ENCODE peak calls at places on chromosomes 6 and 20, in four cellular contexts. B is K562, O is GM12878, N is HL-60. C is an unnamed sample.
A peak's percentile ranks its signal among the peaks of the same experiment; 100 is the strongest.

GRCh38 chr20:49288784-49289696 is 11.2 kb upstream of the ZNFX1 start:
- DNase-seq in B (peak; percentile 23), O (no peak), N (no peak), C (no peak)

GRCh38 chr6:85923013-85923430 is 280.3 kb upstream of the SYNCRIP start:
- DNase-seq in B (peak; percentile 36), O (peak; percentile 13), N (peak; percentile 8), C (no peak)

GRCh38 chr6:87698618-87699017 is 3.4 kb downstream of the AKIRIN2 start:
- DNase-seq in B (no peak), O (no peak), N (no peak), C (no peak)

GRCh38 chr6:143293526-143293925 is 157.0 kb downstream of the ADAT2 start:
- DNase-seq in B (no peak), O (no peak), N (no peak), C (no peak)

GRCh38 chr6:132491303-132491702 is 21.6 kb downstream of the STX7 start:
- DNase-seq in B (peak; percentile 61), O (no peak), N (no peak), C (no peak)

GRCh38 chr20:54980321-54980960 is 505.0 kb downstream of the DOK5 start:
- DNase-seq in B (peak; percentile 5), O (no peak), N (no peak), C (no peak)

GRCh38 chr6:81756690-81757089 is 4.2 kb upstream of the TENT5A start:
- DNase-seq in B (no peak), O (no peak), N (no peak), C (no peak)

GRCh38 chr6:72564231-72564630 is 57.6 kb upstream of the KCNQ5 start:
- DNase-seq in B (no peak), O (no peak), N (no peak), C (no peak)

GRCh38 chr20:31637660-31638059 is at the start of gene COX4I2:
- DNase-seq in B (no peak), O (no peak), N (no peak), C (no peak)

GRCh38 chr6:116682334-116682712 is 1.3 kb downstream of the KPNA5 start:
- DNase-seq in B (peak; percentile 40), O (peak; percentile 27), N (peak; percentile 27), C (no peak)

GRCh38 chr6:111447051-111447450 is 36.0 kb downstream of the REV3L start:
- DNase-seq in B (no peak), O (no peak), N (no peak), C (no peak)
- TF ChIP-seq SPI1 in B (no peak), O (no peak), N (no peak), C (no peak)

DNA sequence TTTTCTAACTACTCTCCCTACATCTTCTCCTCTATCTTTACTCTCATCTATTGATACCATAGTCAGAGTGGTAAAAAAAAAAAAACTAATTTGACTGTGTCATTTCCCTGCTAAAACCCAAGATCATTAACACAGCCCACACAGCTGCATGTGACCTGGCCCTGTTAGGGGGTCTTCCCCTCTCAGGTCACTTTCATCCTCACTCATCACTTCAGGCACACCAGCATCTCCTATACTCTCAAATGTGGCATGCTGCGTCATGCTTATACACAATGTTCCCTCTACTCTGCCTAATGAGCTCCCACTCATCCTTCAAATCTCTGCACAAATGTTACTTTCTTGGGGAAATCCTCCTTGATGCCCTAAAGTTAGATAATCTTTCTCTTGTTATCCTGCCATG is 86.8 kb downstream of the CDK19 start:
- DNase-seq in B (no peak), O (no peak), N (no peak), C (no peak)
- TF ChIP-seq SPI1 in B (no peak), O (no peak), N (no peak), C (peak; percentile 4)

DNA sequence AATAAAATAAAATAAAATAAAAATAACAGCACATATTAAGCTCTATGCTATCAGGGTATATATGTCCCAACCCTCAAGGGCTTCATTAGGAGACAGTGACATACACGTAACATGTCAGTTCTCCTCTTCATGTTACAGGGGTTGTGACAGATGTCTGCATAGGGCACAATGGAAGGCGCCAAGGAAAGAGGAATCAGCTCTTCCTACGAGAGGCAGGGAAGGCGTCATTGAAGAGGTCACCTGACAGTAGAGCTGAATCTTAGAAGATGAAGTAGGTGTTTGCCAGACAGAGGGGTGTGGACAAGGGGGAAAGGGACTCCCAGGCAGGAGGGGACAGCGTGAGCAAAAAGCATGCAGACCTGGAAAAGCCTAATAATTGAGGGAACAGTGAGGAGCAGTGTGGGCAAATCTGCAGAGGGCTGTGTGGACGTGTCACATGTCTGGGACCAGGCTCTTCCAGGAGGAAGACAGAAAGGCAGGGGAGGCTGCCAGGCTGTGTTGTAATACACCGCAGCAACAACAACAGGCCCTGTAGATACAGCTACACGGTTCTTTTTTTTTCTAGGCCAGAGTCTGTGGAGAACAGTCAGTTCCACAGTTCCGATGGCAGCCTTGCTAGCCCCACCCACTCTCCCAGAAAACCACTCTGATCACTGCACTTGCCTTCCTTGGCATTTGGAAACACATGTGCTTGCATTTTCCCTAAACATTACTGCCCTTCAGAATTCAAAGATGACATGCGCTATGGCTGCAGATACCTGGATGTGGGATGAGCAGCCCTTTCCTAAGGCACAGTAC is 2.5 kb upstream of the FKBP5 start:
- DNase-seq in B (no peak), O (no peak), N (peak; percentile 85), C (no peak)
- TF ChIP-seq SPI1 in B (no peak), O (no peak), N (peak; percentile 46), C (no peak)

DNA sequence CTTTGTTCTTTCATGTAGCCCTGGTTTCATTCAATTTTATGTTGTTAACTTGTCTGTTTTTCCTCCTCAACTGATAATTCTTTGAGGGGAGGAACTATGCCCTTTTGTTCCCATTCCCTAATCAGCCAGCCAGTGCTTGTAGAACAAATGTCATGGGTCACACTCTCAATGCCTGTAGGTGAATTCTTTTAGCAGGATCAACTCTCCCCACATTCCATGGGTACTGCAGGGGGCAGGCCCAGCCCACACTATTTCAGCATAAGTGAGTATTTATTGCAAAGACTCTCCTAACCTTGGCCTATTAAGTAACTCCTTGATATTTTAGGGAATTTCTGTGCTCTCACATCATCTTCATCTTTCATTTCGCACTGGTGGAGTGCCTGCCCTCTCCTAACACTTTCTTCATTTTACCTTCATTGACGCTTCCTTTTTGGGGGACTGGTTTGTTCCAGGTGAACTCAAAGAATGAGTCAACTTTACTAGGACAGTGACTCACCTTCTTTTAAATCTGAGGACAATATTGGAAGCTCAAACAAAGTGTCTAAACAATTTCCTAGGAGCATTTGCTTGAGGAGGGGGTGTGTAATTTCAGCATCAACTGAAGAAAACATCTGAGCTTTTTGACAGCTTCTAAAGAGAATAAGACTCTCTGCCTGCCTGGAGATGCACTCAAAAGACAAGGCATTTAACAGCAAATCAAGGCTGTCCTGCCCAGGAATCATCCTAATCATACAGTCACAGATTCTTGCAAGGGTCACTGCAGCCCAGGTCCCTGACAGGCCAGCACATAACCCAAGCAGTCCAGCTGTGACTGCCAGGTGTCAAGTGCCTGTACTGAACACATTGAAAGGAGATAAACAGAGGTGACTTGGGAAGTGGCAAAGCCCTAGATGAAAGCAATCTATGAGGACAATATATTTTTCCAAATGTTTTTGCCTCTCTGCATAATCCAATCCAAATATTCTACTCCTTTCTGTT is 263.9 kb upstream of the PRND start:
- DNase-seq in B (no peak), O (no peak), N (no peak), C (no peak)
- TF ChIP-seq SPI1 in B (no peak), O (no peak), N (no peak), C (no peak)

DNA sequence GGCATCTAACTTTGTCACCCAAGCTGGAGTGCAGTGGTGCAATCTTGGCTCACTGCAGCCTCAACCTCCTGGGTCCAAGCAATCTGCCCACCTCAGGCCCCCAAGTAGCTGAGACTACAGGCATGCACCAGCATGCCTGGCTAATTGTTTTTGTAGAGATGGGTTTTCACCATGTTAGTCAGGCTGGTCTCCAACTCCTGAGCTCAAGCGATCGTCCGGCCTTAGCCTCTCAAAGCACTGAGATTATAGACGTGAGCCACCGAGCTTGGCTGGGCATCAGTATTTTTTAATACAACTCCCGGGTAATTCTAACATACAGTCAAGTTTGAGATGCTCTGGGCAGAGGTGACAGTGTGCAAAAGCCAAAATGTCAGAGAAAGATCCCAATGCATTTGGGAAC is 73.5 kb downstream of the NFATC2 start:
- DNase-seq in B (no peak), O (no peak), N (no peak), C (no peak)
- TF ChIP-seq SPI1 in B (no peak), O (no peak), N (no peak), C (no peak)

DNA sequence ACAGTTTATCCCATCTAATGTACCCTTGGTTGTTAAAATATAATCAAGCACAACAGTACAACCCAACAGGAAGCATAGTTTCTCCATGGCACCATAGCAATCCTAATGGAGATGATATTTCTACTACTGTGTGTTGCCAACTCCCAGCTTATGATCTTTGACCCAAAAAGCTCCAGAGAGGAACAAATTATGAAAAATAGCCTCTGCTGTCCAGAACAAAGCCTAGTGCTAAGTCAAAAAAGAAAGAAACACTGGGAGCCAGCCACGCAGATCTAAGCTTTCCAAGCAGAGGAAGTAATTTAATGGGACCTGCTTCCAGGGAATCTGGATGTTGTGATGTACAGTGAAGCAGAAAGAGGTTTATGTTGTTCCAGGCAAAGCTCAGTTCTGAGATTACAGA is 52.2 kb upstream of the TASP1 start:
- DNase-seq in B (no peak), O (no peak), N (no peak), C (no peak)
- TF ChIP-seq SPI1 in B (no peak), O (no peak), N (no peak), C (no peak)

GRCh38 chr20:53216856-53217576 is 244.9 kb downstream of the TSHZ2 start:
- DNase-seq in B (peak; percentile 72), O (no peak), N (peak; percentile 3), C (peak; percentile 47)
- TF ChIP-seq SPI1 in B (no peak), O (no peak), N (no peak), C (no peak)

DNA sequence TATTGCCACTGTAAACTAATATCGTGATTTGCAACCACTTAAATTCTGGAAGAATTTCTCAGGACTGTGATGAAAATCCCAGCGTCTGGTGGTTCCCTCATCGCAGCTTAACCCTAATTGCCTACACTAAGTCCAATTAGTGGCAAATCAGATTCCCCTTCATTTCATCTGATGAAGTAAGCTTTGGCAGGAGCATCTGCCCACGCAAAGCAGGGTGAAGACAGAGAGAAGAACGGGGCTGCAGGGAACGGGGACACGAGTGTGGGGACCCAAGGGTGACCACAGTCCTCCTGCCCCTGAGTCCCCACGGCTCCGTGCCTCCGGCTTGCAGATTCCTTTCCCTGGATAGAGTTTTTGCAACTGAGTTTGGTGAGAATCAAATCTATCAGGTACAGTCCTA is 159.5 kb downstream of the LY86 start:
- DNase-seq in B (no peak), O (no peak), N (no peak), C (no peak)
- TF ChIP-seq SPI1 in B (no peak), O (no peak), N (no peak), C (no peak)

DNA sequence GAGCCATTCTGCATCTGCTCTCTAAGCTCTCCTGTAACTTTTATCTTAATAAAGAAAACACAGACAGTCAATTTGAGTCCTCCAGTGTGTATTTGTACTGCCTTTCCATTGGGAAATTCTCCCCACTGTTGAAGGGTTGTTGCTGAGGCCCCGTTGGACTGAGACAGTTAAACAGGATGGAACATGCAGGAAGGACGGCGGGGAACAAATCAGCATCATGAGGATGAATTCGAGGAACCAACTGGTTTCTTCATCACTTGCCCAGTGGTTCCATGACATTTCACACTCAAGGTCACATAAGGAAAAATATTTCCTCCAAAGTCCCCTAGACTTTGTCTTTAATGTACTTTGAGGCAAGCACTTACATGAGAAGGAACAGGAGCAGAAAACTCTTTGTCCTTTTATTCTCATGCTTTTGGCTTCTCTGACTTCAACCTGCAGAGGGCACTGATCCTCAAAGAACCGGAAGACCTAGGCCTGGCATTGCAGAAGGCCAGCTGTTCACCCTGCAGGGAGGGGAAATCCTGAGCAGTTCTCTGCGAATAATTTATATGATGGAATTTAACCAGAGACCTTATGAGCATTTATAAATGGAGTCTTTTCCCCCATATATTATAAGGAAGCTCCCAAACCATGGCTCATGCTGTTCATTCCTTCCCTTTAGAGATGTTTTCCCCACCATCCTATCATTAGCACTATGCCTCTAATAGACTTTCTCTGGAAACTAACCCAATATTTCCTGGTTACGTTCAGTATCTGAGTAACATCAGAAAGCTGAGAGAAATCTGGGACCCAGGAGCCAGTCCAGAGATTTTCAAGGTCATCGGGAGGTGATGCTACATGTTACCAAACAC is 55.2 kb upstream of the ADGRF1 start:
- DNase-seq in B (peak; percentile 81), O (peak; percentile 3), N (peak; percentile 27), C (peak; percentile 30)
- TF ChIP-seq SPI1 in B (no peak), O (no peak), N (no peak), C (no peak)